ENCODE peak calls at places on chromosomes 4 and X, in six cellular contexts. Q is neural progenitor cell, F is SK-N-SH, C is K562, W is H9, D is DND-41. N is an unnamed sample.

GRCh38 chr4:121053601-121054143 is 18.7 kb downstream of the NDNF start:
- DNase-seq in Q (no peak), F (no peak), C (no peak), W (no peak), D (no peak), N (peak; percentile 2)

GRCh38 chr4:92658318-92658717 is 354.6 kb downstream of the GRID2 start:
- DNase-seq in Q (peak; percentile 4), F (no peak), C (no peak), W (no peak), D (no peak), N (no peak)

GRCh38 chr4:168877779-168878491 is 132.1 kb downstream of the CBR4 start:
- DNase-seq in Q (peak; percentile 78), F (peak; percentile 63), C (no peak), W (peak; percentile 59), D (peak; percentile 5), N (no peak)

GRCh38 chrX:112367065-112367464 is 284.5 kb upstream of the TRPC5 start:
- DNase-seq in Q (no peak), F (no peak), C (no peak), W (no peak), D (no peak), N (no peak)

GRCh38 chrX:10174810-10175209 is 18.0 kb downstream of the CLCN4 start:
- DNase-seq in Q (no peak), F (no peak), C (no peak), W (no peak), D (no peak), N (no peak)

GRCh38 chr4:187357045-187357643 is 633.5 kb upstream of the FAT1 start:
- DNase-seq in Q (no peak), F (no peak), C (no peak), W (no peak), D (no peak), N (no peak)

GRCh38 chr4:112759313-112759712 is 122.4 kb downstream of the LARP7 start:
- DNase-seq in Q (peak; percentile 72), F (no peak), C (no peak), W (peak; percentile 76), D (no peak), N (no peak)

GRCh38 chrX:57137481-57137880 is 284 bp upstream of the SPIN2A start:
- DNase-seq in Q (peak; percentile 7), F (no peak), C (no peak), W (no peak), D (no peak), N (no peak)

GRCh38 chr4:7858498-7858897 is 81.2 kb downstream of the AFAP1 start:
- DNase-seq in Q (no peak), F (no peak), C (no peak), W (no peak), D (no peak), N (no peak)

GRCh38 chr4:143381171-143382118 is 44.8 kb downstream of the GAB1 start:
- DNase-seq in Q (no peak), F (peak; percentile 24), C (peak; percentile 23), W (no peak), D (no peak), N (no peak)

GRCh38 chrX:2500091-2500680 is 590 bp downstream of the DHRSX start:
- DNase-seq in Q (peak; percentile 71), F (peak; percentile 84), C (no peak), W (peak; percentile 57), D (no peak), N (no peak)

GRCh38 chr4:41454393-41454792 is 83.6 kb upstream of the LIMCH1 start:
- DNase-seq in Q (peak; percentile 12), F (no peak), C (no peak), W (no peak), D (no peak), N (no peak)

GRCh38 chr4:168101026-168101425 is 8.7 kb downstream of the ANXA10 start:
- DNase-seq in Q (no peak), F (no peak), C (no peak), W (no peak), D (no peak), N (no peak)

GRCh38 chr4:25223770-25224375 is 10.0 kb upstream of the PI4K2B start:
- DNase-seq in Q (peak; percentile 44), F (no peak), C (no peak), W (peak; percentile 46), D (peak; percentile 63), N (no peak)

GRCh38 chr4:13919021-13919441 is 291.5 kb upstream of the BOD1L1 start:
- DNase-seq in Q (no peak), F (no peak), C (no peak), W (no peak), D (no peak), N (no peak)

GRCh38 chrX:119015407-119016242 is 41.2 kb downstream of the LONRF3 start:
- DNase-seq in Q (no peak), F (no peak), C (no peak), W (no peak), D (no peak), N (peak; percentile 44)

GRCh38 chr4:101286663-101287062 is 60.7 kb downstream of the PPP3CA start:
- DNase-seq in Q (no peak), F (no peak), C (no peak), W (no peak), D (no peak), N (no peak)

GRCh38 chr4:3863841-3864734 is 97.9 kb downstream of the ADRA2C start:
- DNase-seq in Q (no peak), F (no peak), C (no peak), W (no peak), D (no peak), N (no peak)

GRCh38 chr4:184330008-184330400 is 112.3 kb upstream of the ENPP6 start:
- DNase-seq in Q (no peak), F (no peak), C (no peak), W (no peak), D (no peak), N (no peak)

GRCh38 chrX:16033336-16033735 is 90.0 kb upstream of the GRPR start:
- DNase-seq in Q (no peak), F (no peak), C (no peak), W (no peak), D (no peak), N (no peak)

GRCh38 chr4:39446842-39447573 is 11.7 kb downstream of the RPL9 start:
- DNase-seq in Q (peak; percentile 49), F (no peak), C (no peak), W (peak; percentile 82), D (no peak), N (no peak)

GRCh38 chrX:3443186-3443585 is 96.7 kb upstream of the MXRA5 start:
- DNase-seq in Q (no peak), F (no peak), C (no peak), W (no peak), D (no peak), N (no peak)

GRCh38 chrX:150361070-150361776 is 1.9 kb upstream of the MAMLD1 start:
- DNase-seq in Q (peak; percentile 49), F (peak; percentile 31), C (no peak), W (peak; percentile 59), D (no peak), N (no peak)

GRCh38 chrX:30270639-30271038 is 23.7 kb downstream of the MAGEB1 start:
- DNase-seq in Q (no peak), F (no peak), C (no peak), W (no peak), D (no peak), N (no peak)

GRCh38 chrX:30280428-30280827 is 28.8 kb downstream of the NR0B1 start:
- DNase-seq in Q (no peak), F (no peak), C (no peak), W (no peak), D (peak; percentile 15), N (no peak)

GRCh38 chrX:30278365-30278764 is 30.8 kb downstream of the NR0B1 start:
- DNase-seq in Q (no peak), F (no peak), C (no peak), W (no peak), D (no peak), N (no peak)

GRCh38 chrX:30275498-30275897 is 28.6 kb downstream of the MAGEB1 start:
- DNase-seq in Q (peak; percentile 7), F (no peak), C (peak; percentile 10), W (no peak), D (no peak), N (no peak)
- H2AFZ ChIP-seq in Q (no peak overlapping the region), F (no peak overlapping the region), C (no peak overlapping the region), W (no peak overlapping the region), D (no peak overlapping the region), N (no peak overlapping the region)

DNA sequence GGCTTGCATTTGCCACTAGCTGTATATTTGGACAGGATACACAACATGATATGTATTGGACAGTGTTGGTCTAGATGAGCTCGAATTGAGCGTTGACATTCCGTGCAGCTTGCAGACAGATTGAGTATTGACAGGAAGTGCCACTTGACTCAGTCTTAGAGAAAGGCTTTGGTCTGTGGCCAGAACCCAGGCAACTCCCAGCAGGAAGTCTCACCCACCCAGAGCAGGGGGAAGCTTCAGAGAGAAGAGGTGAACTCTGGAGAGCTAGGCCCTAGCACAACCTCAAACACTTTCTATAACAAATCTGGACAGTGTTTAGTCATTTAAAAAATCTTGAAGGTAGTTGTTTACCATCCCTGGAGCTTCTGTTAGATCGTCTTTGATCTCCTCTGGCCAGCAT is 280.5 kb downstream of the FBXW7 start:
- DNase-seq in Q (no peak), F (no peak), C (no peak), W (no peak), D (peak; percentile 90), N (no peak)
- H2AFZ ChIP-seq in Q (peak overlapping the region; percentile 6), F (no peak overlapping the region), C (no peak overlapping the region), W (no peak overlapping the region), D (no peak overlapping the region), N (peak overlapping the region; percentile 45)

GRCh38 chrX:152830312-152831305 is at the start of the genes CETN2 and NSDHL:
- DNase-seq in Q (peak; percentile 96), F (peak; percentile 99), C (peak; percentile 99), W (peak; percentile 96), D (peak; percentile 95), N (peak; percentile 56)

GRCh38 chrX:152833378-152833777 is 2.5 kb downstream of the NSDHL start:
- DNase-seq in Q (no peak), F (no peak), C (no peak), W (no peak), D (no peak), N (no peak)

GRCh38 chrX:152832520-152832919 is 1.7 kb downstream of the NSDHL start:
- DNase-seq in Q (no peak), F (no peak), C (no peak), W (no peak), D (no peak), N (no peak)

DNA sequence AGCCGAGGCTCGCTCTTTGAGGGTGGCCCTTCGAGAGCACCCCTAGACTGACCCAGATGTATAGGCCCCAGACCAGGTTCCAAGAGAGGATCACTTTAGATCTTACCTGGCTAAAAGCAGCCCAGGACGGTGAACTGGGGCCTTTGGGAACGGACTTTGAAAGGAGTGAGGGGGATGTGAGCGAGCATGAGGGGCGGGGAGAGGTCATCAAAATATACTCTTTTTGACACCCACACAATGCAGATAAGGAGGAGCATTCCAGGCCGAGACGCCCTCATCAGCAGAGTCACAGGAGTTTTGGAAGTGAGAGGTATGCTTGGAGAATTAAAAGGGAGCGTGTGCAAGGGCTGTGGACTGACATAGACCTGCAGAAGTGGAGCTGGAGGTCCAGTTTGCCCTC is 528 bp downstream of the NSDHL start:
- DNase-seq in Q (no peak), F (no peak), C (peak; percentile 36), W (no peak), D (no peak), N (no peak)
- H2AFZ ChIP-seq in Q (no peak overlapping the region), F (peak overlapping the region; percentile 84), C (peak overlapping the region; percentile 81), W (no peak overlapping the region), D (peak overlapping the region; percentile 83), N (peak overlapping the region; percentile 61)

GRCh38 chr4:136637071-136637777 is 895.1 kb downstream of the PCDH18 start:
- DNase-seq in Q (peak; percentile 71), F (peak; percentile 22), C (peak; percentile 3), W (peak; percentile 53), D (peak; percentile 20), N (no peak)
- H2AFZ ChIP-seq in Q (peak overlapping the region; percentile 57), F (no peak overlapping the region), C (no peak overlapping the region), W (no peak overlapping the region), D (no peak overlapping the region), N (no peak overlapping the region)